ENCODE peak calls at places on chromosomes 11 and 22, in nine cellular contexts. A, S, C, T, O, W, Y, E and Q are unnamed samples.

GRCh38 chr11:32395127-32395526 is 40.2 kb downstream of the WT1 start:
- DNase-seq in E (no peak), S (no peak), Y (no peak), T (no peak), C (no peak), W (no peak), A (no peak), O (no peak), Q (no peak)

GRCh38 chr11:43944761-43945311 is 2.4 kb downstream of the C11orf96 start:
- DNase-seq in C (peak; percentile 49), W (no peak), T (peak; percentile 61), A (peak; percentile 61), O (peak; percentile 68), Y (peak; percentile 95), E (peak; percentile 78), S (peak; percentile 69), Q (peak; percentile 70)

GRCh38 chr11:114438303-114438702 is 964 bp upstream of the REXO2 start:
- DNase-seq in O (peak; percentile 80), W (no peak), C (no peak), Y (no peak), E (peak; percentile 80), T (peak; percentile 26), S (peak; percentile 21), A (peak; percentile 80), Q (no peak)

GRCh38 chr11:111734383-111735261 is 31.6 kb downstream of the PPP2R1B start:
- DNase-seq in A (no peak), E (no peak), W (no peak), C (no peak), O (no peak), S (no peak), T (no peak), Y (no peak), Q (no peak)

GRCh38 chr22:35023692-35024363 is 42.1 kb upstream of the ISX start:
- DNase-seq in W (peak; percentile 27), E (peak; percentile 92), O (peak; percentile 25), T (peak; percentile 14), C (peak; percentile 87), A (peak; percentile 44), Y (peak; percentile 92), S (peak; percentile 16), Q (peak; percentile 31)

GRCh38 chr22:49349181-49349835 is 478.4 kb downstream of the BRD1 start:
- DNase-seq in C (no peak), E (no peak), Y (no peak), T (no peak), S (no peak), W (no peak), O (no peak), A (no peak), Q (no peak)

GRCh38 chr11:26344647-26345046 is 12.7 kb downstream of the ANO3 start:
- DNase-seq in Y (no peak), O (no peak), E (no peak), S (no peak), C (no peak), A (no peak), W (peak; percentile 59), T (no peak), Q (peak; percentile 43)

GRCh38 chr22:43110927-43111623 is 525 bp downstream of the BIK start:
- DNase-seq in A (peak; percentile 35), C (peak; percentile 74), T (no peak), Y (peak; percentile 25), S (no peak), E (peak; percentile 64), W (no peak), O (peak; percentile 59), Q (no peak)

GRCh38 chr11:68686486-68686885 is 2.1 kb downstream of the GAL start:
- DNase-seq in T (no peak), Y (no peak), O (no peak), E (no peak), C (no peak), A (no peak), S (no peak), W (no peak), Q (no peak)

GRCh38 chr11:123233280-123233977 is 38.4 kb upstream of the CLMP start:
- DNase-seq in Y (no peak), W (no peak), O (no peak), E (no peak), S (no peak), T (no peak), C (peak; percentile 63), A (no peak), Q (no peak)

GRCh38 chr11:76806131-76806530 is 23.0 kb downstream of the TSKU start:
- DNase-seq in E (no peak), O (no peak), W (no peak), A (no peak), Y (peak; percentile 15), S (no peak), C (no peak), T (no peak), Q (no peak)

GRCh38 chr11:34823197-34823596 is 93.0 kb downstream of the APIP start:
- DNase-seq in A (no peak), C (no peak), E (no peak), O (no peak), T (no peak), W (no peak), Y (no peak), S (no peak), Q (no peak)

GRCh38 chr11:2800655-2801531 is 84.7 kb downstream of the CDKN1C start:
- DNase-seq in S (no peak), C (no peak), T (no peak), E (no peak), Y (peak; percentile 8), A (no peak), W (no peak), O (no peak), Q (no peak)

GRCh38 chr11:96341237-96342130 is 1.5 kb downstream of the MAML2 start:
- DNase-seq in W (peak; percentile 70), Y (no peak), A (peak; percentile 52), C (peak; percentile 81), S (peak; percentile 26), T (no peak), E (peak; percentile 56), O (peak; percentile 39), Q (no peak)

GRCh38 chr11:103465555-103466140 is 356.4 kb downstream of the DYNC2H1 start:
- DNase-seq in Y (no peak), C (no peak), E (no peak), S (no peak), O (no peak), T (no peak), W (peak; percentile 10), A (no peak), Q (no peak)

GRCh38 chr11:44065161-44065571 is 904 bp upstream of the ACCS start:
- DNase-seq in A (no peak), C (no peak), Y (no peak), E (peak; percentile 79), S (no peak), T (no peak), O (no peak), W (no peak), Q (no peak)

DNA sequence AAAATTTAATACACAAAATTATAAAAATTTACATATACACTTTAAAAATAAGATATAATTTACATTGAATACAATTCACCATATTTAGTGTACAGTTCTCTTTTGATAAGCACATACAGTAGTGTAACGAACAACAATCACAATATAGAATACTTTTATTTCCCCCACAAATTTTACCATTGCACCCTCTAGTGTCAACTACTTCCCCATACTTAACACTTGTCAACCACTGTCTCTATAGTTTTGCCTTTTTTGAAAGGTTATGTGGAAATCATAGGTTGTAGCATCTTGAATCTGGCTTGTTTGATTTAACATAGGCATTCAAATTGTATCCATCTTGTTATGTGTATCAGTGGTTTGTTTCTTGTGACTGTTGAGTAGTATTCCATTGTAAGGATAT is 21.3 kb upstream of the PANX1 start:
- DNase-seq in T (no peak), W (no peak), A (peak; percentile 42), S (no peak), O (no peak), C (no peak), Y (no peak), E (peak; percentile 17), Q (no peak)
- TF ChIP-seq CTCF in T (peak; percentile 21), W (no peak), A (peak; percentile 58), S (no peak), O (peak; percentile 7), C (no peak), Y (no peak), E (peak; percentile 36), Q (no peak)

GRCh38 chr22:20111045-20111688 is 4.7 kb upstream of the RANBP1 start:
- DNase-seq in O (peak; percentile 32), C (peak; percentile 62), T (no peak), Y (no peak), W (peak; percentile 20), A (peak; percentile 26), S (no peak), E (peak; percentile 78), Q (no peak)
- TF ChIP-seq CTCF in O (peak; percentile 39), C (peak; percentile 45), T (peak; percentile 72), Y (no peak), W (peak; percentile 33), A (peak; percentile 47), S (peak; percentile 37), E (peak; percentile 61), Q (peak; percentile 37)

GRCh38 chr11:71145988-71146824 is 106.2 kb downstream of the SHANK2 start:
- DNase-seq in Y (no peak), A (no peak), C (no peak), W (no peak), E (no peak), T (no peak), O (no peak), S (no peak), Q (no peak)
- TF ChIP-seq CTCF in Y (no peak), A (no peak), C (no peak), W (no peak), E (no peak), T (no peak), O (no peak), S (no peak), Q (no peak)

GRCh38 chr11:61654397-61654829 is 25.8 kb upstream of the DAGLA start:
- DNase-seq in Y (peak; percentile 23), C (no peak), E (no peak), W (no peak), A (no peak), O (no peak), T (no peak), S (no peak), Q (no peak)

GRCh38 chr11:61657566-61657965 is 22.6 kb upstream of the DAGLA start:
- DNase-seq in T (no peak), W (no peak), S (no peak), E (no peak), C (no peak), O (peak; percentile 22), A (peak; percentile 89), Y (no peak), Q (no peak)

GRCh38 chr11:61656347-61657077 is 23.7 kb upstream of the DAGLA start:
- DNase-seq in E (no peak), O (no peak), C (no peak), Y (no peak), T (no peak), S (no peak), A (no peak), W (no peak), Q (no peak)

DNA sequence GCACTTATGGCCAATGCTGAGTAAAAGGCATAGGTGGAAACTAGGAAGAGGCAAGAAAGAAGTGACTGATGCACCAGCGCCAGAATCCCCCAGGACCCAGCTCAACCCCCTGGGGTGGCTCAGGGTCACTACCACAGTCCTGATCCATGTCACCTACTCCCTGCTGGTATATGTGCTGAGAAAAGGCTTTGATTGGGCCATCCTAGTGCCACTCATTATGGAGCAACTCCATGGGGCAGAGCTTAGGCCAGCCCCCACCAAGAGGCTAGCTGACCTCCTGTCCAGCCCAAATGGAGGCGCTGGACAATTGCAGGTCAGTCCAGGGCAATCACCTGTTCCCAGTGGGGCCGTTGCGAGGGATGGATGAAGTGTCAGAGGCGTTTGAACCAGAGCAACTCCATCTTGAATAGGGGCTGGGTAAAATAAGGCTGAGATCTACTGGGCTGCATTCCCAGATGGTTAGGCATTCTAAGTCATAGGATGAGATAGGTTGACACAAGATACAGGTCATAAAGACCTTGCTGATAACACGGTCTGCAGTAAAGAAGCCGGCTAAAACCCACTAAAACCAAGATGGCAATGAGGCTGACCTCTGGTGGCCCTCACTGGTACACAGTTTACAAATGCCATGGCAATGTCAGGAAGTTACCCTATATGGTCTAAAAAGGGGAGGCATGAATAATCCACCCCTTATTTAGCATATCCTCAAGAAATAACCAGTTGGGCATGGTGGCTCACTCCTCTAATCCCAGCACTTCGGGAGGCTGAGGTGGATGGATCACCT is 20.6 kb upstream of the DAGLA start:
- DNase-seq in C (no peak), T (no peak), W (no peak), E (peak; percentile 48), A (peak; percentile 22), O (no peak), Y (no peak), S (no peak), Q (no peak)
- TF ChIP-seq CTCF in C (peak; percentile 1), T (no peak), W (no peak), E (peak; percentile 63), A (peak; percentile 34), O (no peak), Y (no peak), S (no peak), Q (no peak)